ENCODE peak calls at places on chromosomes 11 and 22, in five cellular contexts. One of them, this sample, is unnamed.

GRCh38 chr11:9850224-9850895 is 186.5 kb downstream of the SWAP70 start:
- DNase-seq in coronary artery: no peak
- DNase-seq in endothelial cell: no peak
- DNase-seq in uterus: no peak
- DNase-seq in astrocyte of the cerebellum: no peak
- DNase-seq in this sample: no peak

GRCh38 chr11:94539420-94539819 is 4.3 kb upstream of the FUT4 start:
- DNase-seq in endothelial cell: no peak
- DNase-seq in astrocyte of the cerebellum: no peak
- DNase-seq in uterus: no peak
- DNase-seq in coronary artery: no peak
- DNase-seq in this sample: no peak

GRCh38 chr11:96242191-96242845 is 100.7 kb downstream of the MAML2 start:
- DNase-seq in endothelial cell: no peak
- DNase-seq in astrocyte of the cerebellum: no peak
- DNase-seq in coronary artery: no peak
- DNase-seq in uterus: no peak
- DNase-seq in this sample: no peak

GRCh38 chr11:44437122-44437521 is 127.2 kb upstream of the ALX4 start:
- DNase-seq in uterus: no peak
- DNase-seq in coronary artery: peak; percentile 38
- DNase-seq in endothelial cell: no peak
- DNase-seq in astrocyte of the cerebellum: no peak
- DNase-seq in this sample: no peak

GRCh38 chr11:122202161-122202950 is 86.3 kb upstream of the BLID start:
- DNase-seq in astrocyte of the cerebellum: peak; percentile 75
- DNase-seq in endothelial cell: no peak
- DNase-seq in uterus: peak; percentile 46
- DNase-seq in coronary artery: no peak
- DNase-seq in this sample: no peak

GRCh38 chr11:87290304-87290922 is 252.7 kb downstream of the TMEM135 start:
- DNase-seq in endothelial cell: no peak
- DNase-seq in astrocyte of the cerebellum: peak; percentile 58
- DNase-seq in coronary artery: no peak
- DNase-seq in uterus: no peak
- DNase-seq in this sample: no peak

GRCh38 chr22:39214383-39215069 is 30.3 kb downstream of the PDGFB start:
- DNase-seq in coronary artery: peak; percentile 24
- DNase-seq in endothelial cell: no peak
- DNase-seq in uterus: peak; percentile 4
- DNase-seq in astrocyte of the cerebellum: no peak
- DNase-seq in this sample: no peak

GRCh38 chr22:22818861-22819855 is 68.5 kb upstream of the IGLL5 start:
- DNase-seq in endothelial cell: no peak
- DNase-seq in coronary artery: no peak
- DNase-seq in uterus: no peak
- DNase-seq in astrocyte of the cerebellum: no peak
- DNase-seq in this sample: peak; percentile 58

GRCh38 chr11:32148824-32149223 is 58.0 kb downstream of the RCN1 start:
- DNase-seq in coronary artery: no peak
- DNase-seq in uterus: no peak
- DNase-seq in endothelial cell: no peak
- DNase-seq in astrocyte of the cerebellum: no peak
- DNase-seq in this sample: no peak

GRCh38 chr11:11972148-11972547 is 36.3 kb downstream of the DKK3 start:
- DNase-seq in uterus: no peak
- DNase-seq in coronary artery: peak; percentile 67
- DNase-seq in astrocyte of the cerebellum: no peak
- DNase-seq in endothelial cell: no peak
- DNase-seq in this sample: no peak

GRCh38 chr11:123157995-123158394 is 37.1 kb downstream of the CLMP start:
- DNase-seq in astrocyte of the cerebellum: no peak
- DNase-seq in uterus: no peak
- DNase-seq in coronary artery: no peak
- DNase-seq in endothelial cell: no peak
- DNase-seq in this sample: no peak

GRCh38 chr11:104772806-104773241 is 125.4 kb downstream of the CASP12 start:
- DNase-seq in uterus: no peak
- DNase-seq in astrocyte of the cerebellum: peak; percentile 27
- DNase-seq in coronary artery: no peak
- DNase-seq in endothelial cell: no peak
- DNase-seq in this sample: no peak

GRCh38 chr11:60265373-60266214 is 14.9 kb upstream of the MS4A4A start:
- DNase-seq in coronary artery: no peak
- DNase-seq in endothelial cell: peak; percentile 64
- DNase-seq in astrocyte of the cerebellum: peak; percentile 3
- DNase-seq in uterus: no peak
- DNase-seq in this sample: no peak

GRCh38 chr22:39109361-39109760 is 12.3 kb downstream of the APOBEC3H start:
- DNase-seq in coronary artery: no peak
- DNase-seq in astrocyte of the cerebellum: no peak
- DNase-seq in endothelial cell: no peak
- DNase-seq in uterus: no peak
- DNase-seq in this sample: no peak

GRCh38 chr11:24312464-24313238 is 184.2 kb upstream of the LUZP2 start:
- DNase-seq in astrocyte of the cerebellum: no peak
- DNase-seq in endothelial cell: no peak
- DNase-seq in coronary artery: no peak
- DNase-seq in uterus: no peak
- DNase-seq in this sample: no peak

GRCh38 chr11:6618117-6619020 is 853 bp downstream of the TPP1 start:
- DNase-seq in endothelial cell: no peak
- DNase-seq in uterus: peak; percentile 89
- DNase-seq in astrocyte of the cerebellum: peak; percentile 27
- DNase-seq in coronary artery: no peak
- DNase-seq in this sample: peak; percentile 50

GRCh38 chr11:17152306-17152705 is 55.5 kb downstream of the PIK3C2A start:
- DNase-seq in astrocyte of the cerebellum: no peak
- DNase-seq in coronary artery: no peak
- DNase-seq in uterus: no peak
- DNase-seq in endothelial cell: no peak
- DNase-seq in this sample: no peak